ENCODE peak calls at places on chromosomes 3 and 15, in five cellular contexts. Z is upper lobe of left lung, G is colonic mucosa, A is astrocyte of the spinal cord, E is tibial artery. T is an unnamed sample.

GRCh38 chr15:68059630-68060029 is 5.5 kb downstream of the PIAS1 start:
- DNase-seq in G (no peak), E (no peak), Z (no peak), A (no peak), T (no peak)

GRCh38 chr3:163126115-163126514 is 1629.5 kb downstream of the OTOL1 start:
- DNase-seq in Z (no peak), A (no peak), E (no peak), G (no peak), T (no peak)

GRCh38 chr15:78212546-78213424 is 21.6 kb downstream of the ACSBG1 start:
- DNase-seq in G (peak; percentile 79), A (peak; percentile 89), E (peak; percentile 36), Z (peak; percentile 65), T (peak; percentile 66)

GRCh38 chr3:188257384-188257961 is 103.5 kb downstream of the LPP start:
- DNase-seq in A (no peak), G (no peak), E (no peak), Z (no peak), T (no peak)

GRCh38 chr3:38579146-38579545 is 70.3 kb downstream of the SCN5A start:
- DNase-seq in G (no peak), E (peak; percentile 16), Z (peak; percentile 70), A (peak; percentile 66), T (peak; percentile 70)

GRCh38 chr3:57464801-57465200 is 79.3 kb downstream of the DNAH12 start:
- DNase-seq in E (no peak), G (no peak), A (peak; percentile 7), Z (no peak), T (peak; percentile 49)

GRCh38 chr3:52317601-52318000 is 1.5 kb downstream of the DNAH1 start:
- DNase-seq in Z (peak; percentile 94), G (peak; percentile 79), E (no peak), A (peak; percentile 23), T (peak; percentile 45)

GRCh38 chr3:49805367-49805782 is 2.3 kb downstream of the INKA1 start:
- DNase-seq in G (peak; percentile 32), A (peak; percentile 38), Z (peak; percentile 41), E (peak; percentile 92), T (peak; percentile 91)

GRCh38 chr3:181534881-181535280 is 176.8 kb upstream of the SOX2 start:
- DNase-seq in A (no peak), Z (no peak), G (no peak), E (no peak), T (no peak)

GRCh38 chr3:185250247-185250646 is 3.6 kb downstream of the EHHADH start:
- DNase-seq in G (no peak), E (no peak), A (no peak), Z (no peak), T (peak; percentile 33)

GRCh38 chr3:9721698-9722057 is 9.9 kb upstream of the BRPF1 start:
- DNase-seq in A (no peak), E (no peak), G (no peak), Z (no peak), T (no peak)

GRCh38 chr3:112855883-112856282 is 9.2 kb upstream of the CD200R1L start:
- DNase-seq in G (no peak), A (no peak), Z (no peak), E (no peak), T (no peak)

DNA sequence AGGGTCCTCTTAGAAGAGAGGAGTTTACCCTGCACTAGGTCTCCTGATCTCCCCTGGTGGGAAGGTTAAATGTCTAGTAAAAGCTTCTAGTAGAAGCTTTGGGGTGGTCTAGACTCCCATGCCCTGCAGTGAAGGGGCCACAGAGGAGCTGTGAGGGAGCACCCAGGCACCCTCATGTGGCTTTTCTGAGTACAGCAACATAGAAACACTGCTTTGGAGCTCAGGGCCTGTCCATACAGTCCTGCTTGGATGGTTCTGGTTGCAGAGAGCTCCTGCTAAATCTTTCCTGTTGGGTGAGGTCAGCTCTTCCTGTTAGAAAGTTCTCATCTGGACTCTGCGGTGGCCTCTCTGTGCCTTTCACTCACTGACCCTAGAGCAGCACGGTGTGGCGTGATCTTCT is 47.8 kb downstream of the GPD1L start:
- DNase-seq in G (no peak), E (no peak), Z (no peak), A (no peak), T (peak; percentile 44)
- TF ChIP-seq CTCF in G (no peak), E (no peak), Z (no peak), A (peak; percentile 42), T (peak; percentile 66)

GRCh38 chr3:177538064-177538742 is 340.9 kb upstream of the TBL1XR1 start:
- DNase-seq in Z (no peak), G (peak; percentile 37), E (peak; percentile 44), A (peak; percentile 64), T (peak; percentile 87)

GRCh38 chr3:177536873-177537272 is 339.6 kb upstream of the TBL1XR1 start:
- DNase-seq in G (no peak), Z (no peak), A (no peak), E (no peak), T (no peak)

GRCh38 chr3:177537612-177538011 is 340.3 kb upstream of the TBL1XR1 start:
- DNase-seq in E (no peak), Z (no peak), G (no peak), A (no peak), T (no peak)

GRCh38 chr3:177538743-177539730 is 341.8 kb upstream of the TBL1XR1 start:
- DNase-seq in E (no peak), Z (no peak), G (no peak), A (no peak), T (peak; percentile 51)
- H3K4me3 ChIP-seq in E (no peak overlapping the region), Z (no peak overlapping the region), G (no peak overlapping the region), A (no peak overlapping the region), T (no peak overlapping the region)

DNA sequence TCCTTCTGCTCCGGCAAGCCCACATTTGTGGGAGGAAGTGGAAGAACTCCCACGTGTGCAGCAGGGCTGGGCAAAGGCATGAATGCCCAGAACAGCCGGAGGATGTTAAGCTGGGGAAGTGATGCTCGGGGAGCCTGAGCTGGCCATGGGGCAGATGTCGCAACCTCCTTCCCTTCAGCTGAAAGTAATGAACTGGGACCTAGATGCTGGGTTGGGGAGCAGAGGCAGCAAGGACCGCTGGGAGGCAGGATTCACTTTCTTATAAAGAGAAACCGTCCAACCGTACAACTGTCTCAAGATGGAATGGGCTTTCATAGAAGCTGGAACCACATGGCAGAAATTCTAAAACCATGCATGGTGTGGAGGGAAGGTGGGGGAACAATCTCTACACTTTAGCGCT is 290.9 kb downstream of the OCA2 start:
- DNase-seq in A (no peak), Z (no peak), E (no peak), G (no peak), T (no peak)
- TF ChIP-seq CTCF in A (no peak), Z (no peak), E (no peak), G (no peak), T (no peak)

GRCh38 chr3:183117046-183117445 is 17.8 kb upstream of the MCCC1 start:
- DNase-seq in A (no peak), G (no peak), Z (no peak), E (no peak), T (no peak)

GRCh38 chr3:183108470-183108869 is 9.2 kb upstream of the MCCC1 start:
- DNase-seq in A (no peak), G (no peak), E (no peak), Z (no peak), T (no peak)

GRCh38 chr3:183114779-183115178 is 15.5 kb upstream of the MCCC1 start:
- DNase-seq in G (no peak), Z (no peak), A (no peak), E (no peak), T (no peak)

GRCh38 chr3:183116051-183116614 is 16.8 kb upstream of the MCCC1 start:
- DNase-seq in E (no peak), A (no peak), Z (peak; percentile 74), G (peak; percentile 74), T (peak; percentile 12)

DNA sequence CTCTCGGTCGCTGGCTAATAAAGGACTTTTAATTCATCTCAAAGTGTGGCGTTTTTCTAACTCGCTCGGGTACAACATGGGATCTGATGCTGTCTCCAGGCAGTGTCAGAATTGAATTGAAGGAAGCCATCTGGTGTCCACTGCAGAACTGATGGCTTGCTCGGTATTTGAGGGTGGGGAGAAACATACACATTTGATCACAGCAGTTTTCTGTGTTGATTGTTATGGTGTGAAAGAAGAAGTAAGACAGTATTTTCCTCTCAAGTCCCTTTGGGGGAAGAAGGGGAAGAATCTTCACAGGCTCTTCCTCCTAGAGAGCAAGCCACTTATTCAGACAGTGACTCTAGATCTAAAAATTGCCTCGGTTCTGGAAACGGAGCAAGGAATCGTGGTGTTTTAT is 15.1 kb upstream of the MCCC1 start:
- DNase-seq in Z (no peak), E (no peak), A (no peak), G (no peak), T (no peak)
- H3K4me3 ChIP-seq in Z (no peak overlapping the region), E (no peak overlapping the region), A (no peak overlapping the region), G (no peak overlapping the region), T (no peak overlapping the region)

GRCh38 chr3:128464188-128464587 is 2.5 kb downstream of the DNAJB8 start:
- DNase-seq in E (no peak), A (no peak), G (no peak), Z (no peak), T (no peak)
- TF ChIP-seq CTCF in E (no peak), A (no peak), G (no peak), Z (peak; percentile 36), T (peak; percentile 14)

DNA sequence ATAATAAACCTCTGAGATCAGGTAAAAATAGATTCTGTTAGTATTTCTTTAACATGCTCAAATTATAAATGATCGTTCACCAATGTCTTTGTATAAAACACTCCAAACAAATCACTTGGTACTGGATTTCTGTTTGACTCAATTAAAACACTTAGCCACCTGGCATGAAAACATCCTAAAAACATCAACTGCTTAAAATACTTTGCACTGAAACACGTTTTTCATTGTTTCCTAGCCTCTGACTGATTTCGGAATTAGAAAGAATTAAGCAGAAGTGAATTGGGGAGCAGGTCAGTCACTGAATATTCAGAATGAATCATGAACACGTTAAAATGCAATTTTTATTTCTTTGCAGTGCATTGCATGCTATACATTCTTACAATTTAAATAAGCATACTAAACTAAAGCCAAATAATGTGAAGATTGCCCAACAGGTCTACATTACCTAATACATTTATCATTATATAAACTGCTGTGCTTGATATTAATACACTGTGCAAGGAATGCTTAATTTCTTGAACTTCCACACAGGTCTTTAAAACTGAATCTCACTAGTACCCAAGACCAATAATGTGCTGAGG is 1.6 kb downstream of the THRB start:
- DNase-seq in A (no peak), Z (no peak), G (no peak), E (no peak), T (no peak)
- H3K4me3 ChIP-seq in A (no peak overlapping the region), Z (no peak overlapping the region), G (peak overlapping the region; percentile 67), E (peak overlapping the region; percentile 88), T (no peak overlapping the region)

T was measured in choroid plexus epithelial cell.